ENCODE peak calls at places on chromosome 14, in ten cellular contexts. One of them, this sample, is unnamed.

GRCh38 chr14:32352631-32353030 is 23.5 kb downstream of the AKAP6 start:
- DNase-seq in neuronal stem cell: no peak
- DNase-seq in pancreas: no peak
- DNase-seq in fibroblast of lung: peak; percentile 75
- DNase-seq in tibial nerve: no peak
- DNase-seq in astrocyte of the spinal cord: no peak
- DNase-seq in heart right ventricle: no peak
- DNase-seq in AG09309: no peak
- DNase-seq in astrocyte of the cerebellum: no peak
- DNase-seq in mammary epithelial cell: no peak
- DNase-seq in this sample: no peak

GRCh38 chr14:86796221-86797074 is 1196.5 kb downstream of the GALC start:
- DNase-seq in tibial nerve: no peak
- DNase-seq in fibroblast of lung: peak; percentile 84
- DNase-seq in astrocyte of the cerebellum: no peak
- DNase-seq in heart right ventricle: no peak
- DNase-seq in pancreas: no peak
- DNase-seq in mammary epithelial cell: no peak
- DNase-seq in astrocyte of the spinal cord: no peak
- DNase-seq in AG09309: no peak
- DNase-seq in neuronal stem cell: no peak
- DNase-seq in this sample: no peak

GRCh38 chr14:102917469-102918211 is 4.8 kb upstream of the AMN start:
- DNase-seq in fibroblast of lung: peak; percentile 19
- DNase-seq in pancreas: peak; percentile 58
- DNase-seq in tibial nerve: peak; percentile 41
- DNase-seq in neuronal stem cell: no peak
- DNase-seq in astrocyte of the cerebellum: no peak
- DNase-seq in mammary epithelial cell: no peak
- DNase-seq in astrocyte of the spinal cord: peak; percentile 41
- DNase-seq in AG09309: no peak
- DNase-seq in heart right ventricle: peak; percentile 49
- DNase-seq in this sample: peak; percentile 45

GRCh38 chr14:24378981-24379906 is 11.3 kb downstream of the NFATC4 start:
- DNase-seq in astrocyte of the cerebellum: no peak
- DNase-seq in AG09309: no peak
- DNase-seq in fibroblast of lung: no peak
- DNase-seq in astrocyte of the spinal cord: no peak
- DNase-seq in heart right ventricle: no peak
- DNase-seq in mammary epithelial cell: no peak
- DNase-seq in tibial nerve: no peak
- DNase-seq in pancreas: no peak
- DNase-seq in neuronal stem cell: no peak
- DNase-seq in this sample: no peak

GRCh38 chr14:96178674-96179321 is 25.8 kb upstream of the BDKRB2 start:
- DNase-seq in astrocyte of the cerebellum: no peak
- DNase-seq in fibroblast of lung: no peak
- DNase-seq in astrocyte of the spinal cord: no peak
- DNase-seq in mammary epithelial cell: no peak
- DNase-seq in AG09309: no peak
- DNase-seq in heart right ventricle: no peak
- DNase-seq in pancreas: peak; percentile 16
- DNase-seq in neuronal stem cell: no peak
- DNase-seq in tibial nerve: no peak
- DNase-seq in this sample: no peak

GRCh38 chr14:64758711-64759554 is 54.7 kb downstream of the PLEKHG3 start:
- DNase-seq in pancreas: peak; percentile 65
- DNase-seq in mammary epithelial cell: peak; percentile 82
- DNase-seq in astrocyte of the cerebellum: peak; percentile 65
- DNase-seq in AG09309: peak; percentile 81
- DNase-seq in heart right ventricle: peak; percentile 60
- DNase-seq in fibroblast of lung: peak; percentile 97
- DNase-seq in tibial nerve: no peak
- DNase-seq in neuronal stem cell: no peak
- DNase-seq in astrocyte of the spinal cord: peak; percentile 88
- DNase-seq in this sample: peak; percentile 44

GRCh38 chr14:105986896-105987284 is 460.5 kb downstream of the TMEM121 start:
- DNase-seq in neuronal stem cell: no peak
- DNase-seq in tibial nerve: no peak
- DNase-seq in pancreas: no peak
- DNase-seq in AG09309: no peak
- DNase-seq in mammary epithelial cell: no peak
- DNase-seq in heart right ventricle: no peak
- DNase-seq in fibroblast of lung: no peak
- DNase-seq in astrocyte of the spinal cord: no peak
- DNase-seq in astrocyte of the cerebellum: no peak
- DNase-seq in this sample: no peak

GRCh38 chr14:99035268-99035667 is 236.7 kb downstream of the BCL11B start:
- DNase-seq in mammary epithelial cell: peak; percentile 27
- DNase-seq in tibial nerve: peak; percentile 21
- DNase-seq in fibroblast of lung: peak; percentile 52
- DNase-seq in AG09309: no peak
- DNase-seq in astrocyte of the cerebellum: peak; percentile 39
- DNase-seq in astrocyte of the spinal cord: peak; percentile 33
- DNase-seq in heart right ventricle: peak; percentile 46
- DNase-seq in pancreas: no peak
- DNase-seq in neuronal stem cell: no peak
- DNase-seq in this sample: no peak

GRCh38 chr14:81303258-81303935 is 82.6 kb upstream of the GTF2A1 start:
- DNase-seq in pancreas: peak; percentile 88
- DNase-seq in neuronal stem cell: no peak
- DNase-seq in astrocyte of the spinal cord: no peak
- DNase-seq in AG09309: no peak
- DNase-seq in fibroblast of lung: no peak
- DNase-seq in heart right ventricle: peak; percentile 6
- DNase-seq in tibial nerve: no peak
- DNase-seq in astrocyte of the cerebellum: no peak
- DNase-seq in mammary epithelial cell: peak; percentile 77
- DNase-seq in this sample: no peak

GRCh38 chr14:71377099-71377498 is 469.8 kb downstream of the PCNX1 start:
- DNase-seq in mammary epithelial cell: no peak
- DNase-seq in fibroblast of lung: no peak
- DNase-seq in neuronal stem cell: no peak
- DNase-seq in heart right ventricle: no peak
- DNase-seq in pancreas: peak; percentile 70
- DNase-seq in astrocyte of the spinal cord: no peak
- DNase-seq in tibial nerve: no peak
- DNase-seq in astrocyte of the cerebellum: no peak
- DNase-seq in AG09309: no peak
- DNase-seq in this sample: no peak

DNA sequence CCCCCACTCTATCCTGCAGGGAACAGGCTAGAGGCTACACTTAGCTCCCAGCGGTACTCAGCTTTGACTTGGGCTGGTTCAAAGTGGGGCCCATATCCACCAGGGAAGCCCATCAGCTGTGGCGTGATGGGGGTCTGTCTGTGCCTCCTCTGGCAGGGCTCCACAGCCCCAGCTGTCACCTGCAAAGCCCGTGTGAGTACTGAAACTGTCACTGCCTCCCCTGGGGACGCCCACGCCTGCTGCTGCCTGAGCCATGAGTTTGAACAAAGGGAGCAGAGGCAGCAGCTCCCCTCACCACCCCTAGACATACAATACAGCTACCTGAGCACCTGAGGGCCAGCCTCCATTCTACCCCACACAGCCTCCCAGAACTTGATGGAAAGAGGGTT is 5.0 kb downstream of the REM2 start:
- DNase-seq in pancreas: peak; percentile 55
- DNase-seq in heart right ventricle: no peak
- DNase-seq in neuronal stem cell: no peak
- DNase-seq in tibial nerve: no peak
- DNase-seq in fibroblast of lung: no peak
- DNase-seq in AG09309: no peak
- DNase-seq in mammary epithelial cell: no peak
- DNase-seq in astrocyte of the cerebellum: no peak
- DNase-seq in astrocyte of the spinal cord: no peak
- DNase-seq in this sample: no peak
- H3K4me3 ChIP-seq in pancreas: peak overlapping the region; percentile 55
- H3K4me3 ChIP-seq in heart right ventricle: no peak overlapping the region
- H3K4me3 ChIP-seq in neuronal stem cell: no peak overlapping the region
- H3K4me3 ChIP-seq in tibial nerve: no peak overlapping the region
- H3K4me3 ChIP-seq in fibroblast of lung: peak overlapping the region; percentile 17
- H3K4me3 ChIP-seq in AG09309: no peak overlapping the region
- H3K4me3 ChIP-seq in mammary epithelial cell: peak overlapping the region; percentile 61
- H3K4me3 ChIP-seq in astrocyte of the cerebellum: peak overlapping the region; percentile 51
- H3K4me3 ChIP-seq in astrocyte of the spinal cord: peak overlapping the region; percentile 57
- H3K4me3 ChIP-seq in this sample: no peak overlapping the region

DNA sequence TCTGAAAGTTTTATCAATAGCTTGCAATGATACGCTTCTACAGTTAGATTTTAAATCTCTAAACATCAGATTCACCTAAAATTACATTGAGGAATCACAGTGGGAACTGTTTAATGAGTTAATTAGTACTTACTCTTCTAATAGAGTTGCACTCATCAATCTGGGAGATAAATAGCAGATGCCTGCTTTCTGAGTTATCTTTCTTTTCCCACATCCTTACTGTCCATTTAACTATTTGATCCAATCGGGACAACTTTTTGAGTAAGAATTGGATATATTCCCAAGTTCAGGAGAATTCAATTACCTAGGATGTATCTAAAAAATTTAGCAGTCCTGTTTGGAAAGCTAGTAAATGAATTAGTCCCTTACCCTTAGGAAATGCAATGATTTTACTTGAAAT is 162.3 kb downstream of the KCNH5 start:
- DNase-seq in fibroblast of lung: no peak
- DNase-seq in pancreas: no peak
- DNase-seq in astrocyte of the spinal cord: no peak
- DNase-seq in mammary epithelial cell: no peak
- DNase-seq in astrocyte of the cerebellum: no peak
- DNase-seq in AG09309: no peak
- DNase-seq in tibial nerve: no peak
- DNase-seq in neuronal stem cell: no peak
- DNase-seq in heart right ventricle: no peak
- DNase-seq in this sample: no peak
- H3K4me3 ChIP-seq in fibroblast of lung: no peak overlapping the region
- H3K4me3 ChIP-seq in pancreas: no peak overlapping the region
- H3K4me3 ChIP-seq in astrocyte of the spinal cord: no peak overlapping the region
- H3K4me3 ChIP-seq in mammary epithelial cell: no peak overlapping the region
- H3K4me3 ChIP-seq in astrocyte of the cerebellum: no peak overlapping the region
- H3K4me3 ChIP-seq in AG09309: no peak overlapping the region
- H3K4me3 ChIP-seq in tibial nerve: no peak overlapping the region
- H3K4me3 ChIP-seq in neuronal stem cell: no peak overlapping the region
- H3K4me3 ChIP-seq in heart right ventricle: no peak overlapping the region
- H3K4me3 ChIP-seq in this sample: no peak overlapping the region

GRCh38 chr14:58752280-58752679 is 114.5 kb downstream of the DACT1 start:
- DNase-seq in AG09309: no peak
- DNase-seq in mammary epithelial cell: no peak
- DNase-seq in astrocyte of the spinal cord: no peak
- DNase-seq in pancreas: no peak
- DNase-seq in astrocyte of the cerebellum: no peak
- DNase-seq in neuronal stem cell: no peak
- DNase-seq in heart right ventricle: no peak
- DNase-seq in fibroblast of lung: no peak
- DNase-seq in tibial nerve: no peak
- DNase-seq in this sample: no peak

GRCh38 chr14:58750321-58751269 is 112.8 kb downstream of the DACT1 start:
- DNase-seq in astrocyte of the spinal cord: no peak
- DNase-seq in mammary epithelial cell: no peak
- DNase-seq in heart right ventricle: no peak
- DNase-seq in pancreas: peak; percentile 57
- DNase-seq in neuronal stem cell: no peak
- DNase-seq in tibial nerve: no peak
- DNase-seq in astrocyte of the cerebellum: no peak
- DNase-seq in AG09309: no peak
- DNase-seq in fibroblast of lung: no peak
- DNase-seq in this sample: no peak

GRCh38 chr14:58752782-58753181 is 115.0 kb downstream of the DACT1 start:
- DNase-seq in astrocyte of the spinal cord: no peak
- DNase-seq in fibroblast of lung: no peak
- DNase-seq in mammary epithelial cell: peak; percentile 53
- DNase-seq in pancreas: peak; percentile 92
- DNase-seq in AG09309: no peak
- DNase-seq in astrocyte of the cerebellum: no peak
- DNase-seq in heart right ventricle: peak; percentile 73
- DNase-seq in tibial nerve: peak; percentile 47
- DNase-seq in neuronal stem cell: no peak
- DNase-seq in this sample: peak; percentile 34

GRCh38 chr14:58751788-58752187 is 114.0 kb downstream of the DACT1 start:
- DNase-seq in fibroblast of lung: no peak
- DNase-seq in mammary epithelial cell: no peak
- DNase-seq in heart right ventricle: no peak
- DNase-seq in neuronal stem cell: no peak
- DNase-seq in astrocyte of the spinal cord: no peak
- DNase-seq in astrocyte of the cerebellum: no peak
- DNase-seq in tibial nerve: no peak
- DNase-seq in pancreas: no peak
- DNase-seq in AG09309: no peak
- DNase-seq in this sample: no peak

DNA sequence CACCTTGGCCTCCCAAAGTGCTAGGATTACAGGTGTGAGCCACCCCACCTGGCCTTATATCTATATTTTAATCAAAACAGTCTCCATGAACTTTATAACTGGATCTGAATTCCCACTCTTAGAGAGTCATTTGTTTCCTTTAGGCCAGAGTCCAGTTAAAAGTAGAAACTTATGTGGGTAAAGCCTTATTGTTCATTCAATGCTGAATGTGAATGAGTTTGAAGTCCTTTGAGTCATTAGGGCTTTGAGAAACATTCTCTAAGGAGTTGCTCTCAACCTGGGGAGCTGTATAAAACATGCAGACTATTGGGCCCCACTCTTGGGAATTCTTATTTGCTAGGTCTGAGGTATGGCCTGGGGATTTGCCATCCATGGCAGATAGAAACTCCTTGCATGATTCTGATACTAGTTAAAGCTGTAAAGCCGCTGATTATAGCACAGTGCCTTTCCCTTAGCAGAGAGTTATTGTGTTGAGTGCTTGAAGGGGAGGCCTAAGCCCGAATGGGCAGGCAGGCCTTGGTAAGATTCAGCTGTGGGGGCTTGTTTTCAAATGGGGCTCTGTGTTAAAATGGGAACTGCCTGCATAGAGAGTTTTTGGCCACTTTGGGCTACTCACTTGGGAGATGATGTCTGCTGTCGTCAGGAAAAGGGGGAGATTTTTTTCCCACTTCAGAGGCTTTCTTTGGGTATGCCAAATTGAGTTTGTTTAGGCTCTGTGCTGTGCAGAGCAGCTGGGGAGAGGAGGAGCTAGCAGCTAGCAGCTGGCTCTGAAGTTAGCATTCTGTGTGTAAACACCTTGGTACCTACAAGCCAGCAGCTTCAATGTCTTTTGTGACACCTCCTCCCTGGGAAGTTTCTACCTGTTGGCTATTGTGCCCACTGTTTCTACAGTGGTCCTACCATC is 117.5 kb downstream of the DACT1 start:
- DNase-seq in heart right ventricle: peak; percentile 30
- DNase-seq in AG09309: no peak
- DNase-seq in astrocyte of the spinal cord: no peak
- DNase-seq in pancreas: no peak
- DNase-seq in tibial nerve: no peak
- DNase-seq in neuronal stem cell: no peak
- DNase-seq in astrocyte of the cerebellum: no peak
- DNase-seq in mammary epithelial cell: no peak
- DNase-seq in fibroblast of lung: peak; percentile 65
- DNase-seq in this sample: no peak
- H3K4me3 ChIP-seq in heart right ventricle: no peak overlapping the region
- H3K4me3 ChIP-seq in AG09309: no peak overlapping the region
- H3K4me3 ChIP-seq in astrocyte of the spinal cord: no peak overlapping the region
- H3K4me3 ChIP-seq in pancreas: no peak overlapping the region
- H3K4me3 ChIP-seq in tibial nerve: no peak overlapping the region
- H3K4me3 ChIP-seq in neuronal stem cell: no peak overlapping the region
- H3K4me3 ChIP-seq in astrocyte of the cerebellum: no peak overlapping the region
- H3K4me3 ChIP-seq in mammary epithelial cell: no peak overlapping the region
- H3K4me3 ChIP-seq in fibroblast of lung: no peak overlapping the region
- H3K4me3 ChIP-seq in this sample: no peak overlapping the region

GRCh38 chr14:104686624-104687517 is 2.5 kb upstream of the INF2 start:
- DNase-seq in heart right ventricle: no peak
- DNase-seq in pancreas: peak; percentile 69
- DNase-seq in mammary epithelial cell: no peak
- DNase-seq in tibial nerve: no peak
- DNase-seq in AG09309: no peak
- DNase-seq in neuronal stem cell: no peak
- DNase-seq in astrocyte of the spinal cord: no peak
- DNase-seq in astrocyte of the cerebellum: no peak
- DNase-seq in fibroblast of lung: no peak
- DNase-seq in this sample: peak; percentile 81
- H3K4me3 ChIP-seq in heart right ventricle: no peak overlapping the region
- H3K4me3 ChIP-seq in pancreas: no peak overlapping the region
- H3K4me3 ChIP-seq in mammary epithelial cell: no peak overlapping the region
- H3K4me3 ChIP-seq in tibial nerve: no peak overlapping the region
- H3K4me3 ChIP-seq in AG09309: no peak overlapping the region
- H3K4me3 ChIP-seq in neuronal stem cell: no peak overlapping the region
- H3K4me3 ChIP-seq in astrocyte of the spinal cord: no peak overlapping the region
- H3K4me3 ChIP-seq in astrocyte of the cerebellum: no peak overlapping the region
- H3K4me3 ChIP-seq in fibroblast of lung: no peak overlapping the region
- H3K4me3 ChIP-seq in this sample: no peak overlapping the region

This sample was measured in dorsolateral prefrontal cortex.